ENCODE peak calls at places on chromosomes 7 and 10, in five cellular contexts. E is stimulated activated CD4-positive, alpha-beta T cell treated with anti-CD3 and anti-CD28 coated beads, TNF-alpha, amount 100 ng/mL, for 4 hours; P is NCI-H187 treated with DMSO at 0.1 percent for 48 hours; R is stimulated activated CD8-positive, alpha-beta memory T cell treated with anti-CD3 and anti-CD28 coated beads, Interleukin-7, amount 100 ng/mL, for 1 hour; N is NCI-H1417. F is an unnamed sample.

GRCh38 chr7:28052933-28053332 is 127.7 kb downstream of the JAZF1 start:
- DNase-seq in E (no peak), P (no peak), R (no peak), N (no peak), F (no peak)

GRCh38 chr7:155580367-155580766 is 34.0 kb upstream of the CNPY1 start:
- DNase-seq in E (no peak), P (no peak), R (no peak), N (no peak), F (no peak)

GRCh38 chr7:85896531-85896930 is 709.7 kb upstream of the SEMA3D start:
- DNase-seq in E (no peak), P (no peak), R (no peak), N (no peak), F (no peak)

GRCh38 chr10:114930320-114930719 is 7.7 kb upstream of the TRUB1 start:
- DNase-seq in E (no peak), P (no peak), R (no peak), N (no peak), F (no peak)

GRCh38 chr10:110273474-110273873 is 31.2 kb downstream of the SMNDC1 start:
- DNase-seq in E (peak; percentile 19), P (no peak), R (no peak), N (peak; percentile 32), F (no peak)

GRCh38 chr7:76122516-76123239 is 74.8 kb downstream of the MDH2 start:
- DNase-seq in E (no peak), P (no peak), R (no peak), N (no peak), F (no peak)

GRCh38 chr10:61921143-61921542 is 19.6 kb downstream of the ARID5B start:
- DNase-seq in E (no peak), P (no peak), R (no peak), N (no peak), F (no peak)

GRCh38 chr7:33744293-33744692 is 161.0 kb upstream of the BMPER start:
- DNase-seq in E (no peak), P (no peak), R (no peak), N (peak; percentile 54), F (no peak)

GRCh38 chr10:77605466-77605865 is 32.1 kb downstream of the KCNMA1 start:
- DNase-seq in E (no peak), P (no peak), R (no peak), N (no peak), F (no peak)